ENCODE peak calls at places on chromosomes 16 and 17, in eight cellular contexts. One of them, this sample, is unnamed.

GRCh38 chr16:85136213-85136704 is 24.0 kb upstream of the CIBAR2 start:
- DNase-seq in cardiac septum: no peak
- DNase-seq in cortex of kidney: no peak
- DNase-seq in H1: no peak
- DNase-seq in cardiac fibroblast: peak
- DNase-seq in M059J: peak
- DNase-seq in erythroblast: no peak
- DNase-seq in CD8-positive, alpha-beta memory T cell: no peak
- DNase-seq in this sample: peak

GRCh38 chr17:81870155-81870977 is 771 bp downstream of the ARHGDIA start:
- DNase-seq in M059J: peak
- DNase-seq in cortex of kidney: no peak
- DNase-seq in cardiac fibroblast: peak
- DNase-seq in H1: peak
- DNase-seq in CD8-positive, alpha-beta memory T cell: peak
- DNase-seq in cardiac septum: no peak
- DNase-seq in erythroblast: peak
- DNase-seq in this sample: peak

GRCh38 chr17:80860703-80861359 is 130.8 kb upstream of the CHMP6 start:
- DNase-seq in cardiac septum: no peak
- DNase-seq in cardiac fibroblast: no peak
- DNase-seq in M059J: no peak
- DNase-seq in cortex of kidney: no peak
- DNase-seq in erythroblast: no peak
- DNase-seq in H1: no peak
- DNase-seq in CD8-positive, alpha-beta memory T cell: no peak
- DNase-seq in this sample: no peak

GRCh38 chr17:48219605-48220004 is 112.0 kb downstream of the SNX11 start:
- DNase-seq in CD8-positive, alpha-beta memory T cell: no peak
- DNase-seq in cardiac fibroblast: no peak
- DNase-seq in cortex of kidney: no peak
- DNase-seq in erythroblast: peak
- DNase-seq in M059J: no peak
- DNase-seq in H1: no peak
- DNase-seq in cardiac septum: no peak
- DNase-seq in this sample: peak

GRCh38 chr16:67939507-67940435 is 3.1 kb upstream of the PSMB10 start:
- DNase-seq in cortex of kidney: no peak
- DNase-seq in H1: no peak
- DNase-seq in cardiac septum: no peak
- DNase-seq in cardiac fibroblast: no peak
- DNase-seq in erythroblast: no peak
- DNase-seq in M059J: no peak
- DNase-seq in CD8-positive, alpha-beta memory T cell: peak
- DNase-seq in this sample: no peak

GRCh38 chr16:2675714-2676113 is 6.6 kb upstream of the KCTD5 start:
- DNase-seq in cardiac fibroblast: peak
- DNase-seq in erythroblast: no peak
- DNase-seq in cardiac septum: no peak
- DNase-seq in M059J: peak
- DNase-seq in cortex of kidney: no peak
- DNase-seq in CD8-positive, alpha-beta memory T cell: no peak
- DNase-seq in H1: no peak
- DNase-seq in this sample: no peak

GRCh38 chr17:57481901-57482300 is 225.6 kb downstream of the MSI2 start:
- DNase-seq in cardiac septum: no peak
- DNase-seq in cardiac fibroblast: peak
- DNase-seq in cortex of kidney: no peak
- DNase-seq in M059J: peak
- DNase-seq in CD8-positive, alpha-beta memory T cell: no peak
- DNase-seq in erythroblast: peak
- DNase-seq in H1: no peak
- DNase-seq in this sample: peak

GRCh38 chr17:78378225-78379133 is at the start of gene PGS1:
- DNase-seq in cortex of kidney: no peak
- DNase-seq in erythroblast: peak
- DNase-seq in M059J: peak
- DNase-seq in cardiac septum: peak
- DNase-seq in CD8-positive, alpha-beta memory T cell: peak
- DNase-seq in H1: peak
- DNase-seq in cardiac fibroblast: peak
- DNase-seq in this sample: peak

GRCh38 chr17:1997587-1998425 is 27.3 kb downstream of the RTN4RL1 start:
- DNase-seq in cardiac septum: no peak
- DNase-seq in CD8-positive, alpha-beta memory T cell: no peak
- DNase-seq in erythroblast: no peak
- DNase-seq in cortex of kidney: no peak
- DNase-seq in H1: peak
- DNase-seq in M059J: no peak
- DNase-seq in cardiac fibroblast: no peak
- DNase-seq in this sample: no peak

GRCh38 chr16:66927012-66927436 is 1.7 kb upstream of the RRAD start:
- DNase-seq in cardiac fibroblast: peak
- DNase-seq in cortex of kidney: no peak
- DNase-seq in H1: no peak
- DNase-seq in cardiac septum: no peak
- DNase-seq in CD8-positive, alpha-beta memory T cell: no peak
- DNase-seq in M059J: peak
- DNase-seq in erythroblast: peak
- DNase-seq in this sample: peak

GRCh38 chr17:31663576-31663975 is 195.5 kb downstream of the COPRS start:
- DNase-seq in M059J: no peak
- DNase-seq in cardiac fibroblast: peak
- DNase-seq in cardiac septum: no peak
- DNase-seq in erythroblast: no peak
- DNase-seq in cortex of kidney: no peak
- DNase-seq in CD8-positive, alpha-beta memory T cell: no peak
- DNase-seq in H1: no peak
- DNase-seq in this sample: peak

GRCh38 chr17:67372751-67373150 is 4.3 kb upstream of the PITPNC1 start:
- DNase-seq in cardiac septum: no peak
- DNase-seq in CD8-positive, alpha-beta memory T cell: no peak
- DNase-seq in M059J: peak
- DNase-seq in cortex of kidney: no peak
- DNase-seq in cardiac fibroblast: peak
- DNase-seq in erythroblast: no peak
- DNase-seq in H1: no peak
- DNase-seq in this sample: no peak

GRCh38 chr16:67326472-67327309 is at the start of the genes KCTD19 and LRRC36:
- DNase-seq in M059J: peak
- DNase-seq in erythroblast: peak
- DNase-seq in cardiac septum: no peak
- DNase-seq in cardiac fibroblast: no peak
- DNase-seq in H1: peak
- DNase-seq in cortex of kidney: no peak
- DNase-seq in CD8-positive, alpha-beta memory T cell: peak
- DNase-seq in this sample: peak

GRCh38 chr17:61280851-61281250 is 118.8 kb upstream of the TBX2 start:
- DNase-seq in H1: no peak
- DNase-seq in CD8-positive, alpha-beta memory T cell: no peak
- DNase-seq in erythroblast: no peak
- DNase-seq in M059J: no peak
- DNase-seq in cortex of kidney: no peak
- DNase-seq in cardiac fibroblast: no peak
- DNase-seq in cardiac septum: no peak
- DNase-seq in this sample: no peak

GRCh38 chr17:4678448-4679026 is 25.4 kb downstream of the PELP1 start:
- DNase-seq in cortex of kidney: no peak
- DNase-seq in CD8-positive, alpha-beta memory T cell: no peak
- DNase-seq in H1: no peak
- DNase-seq in erythroblast: peak
- DNase-seq in M059J: peak
- DNase-seq in cardiac septum: no peak
- DNase-seq in cardiac fibroblast: peak
- DNase-seq in this sample: peak

GRCh38 chr16:83205896-83206295 is 579.1 kb downstream of the CDH13 start:
- DNase-seq in erythroblast: no peak
- DNase-seq in M059J: peak
- DNase-seq in cardiac fibroblast: peak
- DNase-seq in cortex of kidney: no peak
- DNase-seq in CD8-positive, alpha-beta memory T cell: no peak
- DNase-seq in H1: no peak
- DNase-seq in cardiac septum: no peak
- DNase-seq in this sample: no peak

GRCh38 chr16:11673091-11674000 is 5.1 kb downstream of the SNN start:
- DNase-seq in cardiac fibroblast: no peak
- DNase-seq in M059J: no peak
- DNase-seq in erythroblast: no peak
- DNase-seq in cardiac septum: no peak
- DNase-seq in cortex of kidney: no peak
- DNase-seq in H1: no peak
- DNase-seq in CD8-positive, alpha-beta memory T cell: no peak
- DNase-seq in this sample: no peak

GRCh38 chr17:58335061-58335731 is 6.6 kb upstream of the TSPOAP1 start:
- DNase-seq in cardiac fibroblast: no peak
- DNase-seq in cardiac septum: peak
- DNase-seq in erythroblast: peak
- DNase-seq in CD8-positive, alpha-beta memory T cell: no peak
- DNase-seq in M059J: no peak
- DNase-seq in H1: no peak
- DNase-seq in cortex of kidney: no peak
- DNase-seq in this sample: peak

GRCh38 chr16:81523387-81524115 is 78.9 kb downstream of the CMIP start:
- DNase-seq in cardiac septum: no peak
- DNase-seq in cardiac fibroblast: peak
- DNase-seq in erythroblast: no peak
- DNase-seq in M059J: peak
- DNase-seq in H1: no peak
- DNase-seq in cortex of kidney: no peak
- DNase-seq in CD8-positive, alpha-beta memory T cell: peak
- DNase-seq in this sample: no peak

GRCh38 chr16:70374213-70374612 is 27.5 kb downstream of the DDX19A start:
- DNase-seq in cardiac septum: no peak
- DNase-seq in erythroblast: no peak
- DNase-seq in M059J: no peak
- DNase-seq in cortex of kidney: no peak
- DNase-seq in CD8-positive, alpha-beta memory T cell: no peak
- DNase-seq in H1: no peak
- DNase-seq in cardiac fibroblast: no peak
- DNase-seq in this sample: no peak

GRCh38 chr17:82598256-82599011 is 49.8 kb downstream of the WDR45B start:
- DNase-seq in M059J: peak
- DNase-seq in CD8-positive, alpha-beta memory T cell: no peak
- DNase-seq in erythroblast: no peak
- DNase-seq in cardiac septum: no peak
- DNase-seq in cortex of kidney: no peak
- DNase-seq in cardiac fibroblast: peak
- DNase-seq in H1: no peak
- DNase-seq in this sample: no peak

GRCh38 chr16:129075-129474 is 9.4 kb downstream of the NPRL3 start:
- DNase-seq in M059J: no peak
- DNase-seq in H1: no peak
- DNase-seq in cardiac fibroblast: no peak
- DNase-seq in CD8-positive, alpha-beta memory T cell: no peak
- DNase-seq in cortex of kidney: no peak
- DNase-seq in erythroblast: no peak
- DNase-seq in cardiac septum: no peak
- DNase-seq in this sample: no peak

GRCh38 chr16:89827383-89828198 is 684 bp upstream of the SPIRE2 start:
- DNase-seq in erythroblast: peak
- DNase-seq in M059J: peak
- DNase-seq in cardiac septum: no peak
- DNase-seq in H1: peak
- DNase-seq in cardiac fibroblast: peak
- DNase-seq in CD8-positive, alpha-beta memory T cell: no peak
- DNase-seq in cortex of kidney: no peak
- DNase-seq in this sample: peak

GRCh38 chr17:44113868-44114840 is 9.3 kb downstream of the HDAC5 start:
- DNase-seq in H1: no peak
- DNase-seq in cortex of kidney: no peak
- DNase-seq in erythroblast: no peak
- DNase-seq in cardiac septum: no peak
- DNase-seq in M059J: no peak
- DNase-seq in CD8-positive, alpha-beta memory T cell: no peak
- DNase-seq in cardiac fibroblast: no peak
- DNase-seq in this sample: no peak

GRCh38 chr16:84768061-84768797 is 51.6 kb upstream of the CRISPLD2 start:
- DNase-seq in CD8-positive, alpha-beta memory T cell: no peak
- DNase-seq in cardiac fibroblast: no peak
- DNase-seq in M059J: no peak
- DNase-seq in cardiac septum: no peak
- DNase-seq in erythroblast: no peak
- DNase-seq in cortex of kidney: no peak
- DNase-seq in H1: no peak
- DNase-seq in this sample: no peak

GRCh38 chr17:72136692-72137550 is 16.1 kb downstream of the SOX9 start:
- DNase-seq in cortex of kidney: no peak
- DNase-seq in cardiac septum: no peak
- DNase-seq in erythroblast: no peak
- DNase-seq in CD8-positive, alpha-beta memory T cell: no peak
- DNase-seq in M059J: peak
- DNase-seq in cardiac fibroblast: peak
- DNase-seq in H1: no peak
- DNase-seq in this sample: no peak

GRCh38 chr16:88655733-88656281 is 5.0 kb upstream of the CYBA start:
- DNase-seq in erythroblast: no peak
- DNase-seq in CD8-positive, alpha-beta memory T cell: no peak
- DNase-seq in H1: no peak
- DNase-seq in cardiac septum: no peak
- DNase-seq in M059J: no peak
- DNase-seq in cortex of kidney: no peak
- DNase-seq in cardiac fibroblast: no peak
- DNase-seq in this sample: no peak

GRCh38 chr16:54326266-54326662 is 39.7 kb upstream of the IRX3 start:
- DNase-seq in cortex of kidney: no peak
- DNase-seq in cardiac septum: no peak
- DNase-seq in H1: no peak
- DNase-seq in cardiac fibroblast: peak
- DNase-seq in M059J: peak
- DNase-seq in CD8-positive, alpha-beta memory T cell: no peak
- DNase-seq in erythroblast: no peak
- DNase-seq in this sample: no peak

GRCh38 chr17:43627657-43628650 is 33.8 kb downstream of the MEOX1 start:
- DNase-seq in M059J: no peak
- DNase-seq in erythroblast: no peak
- DNase-seq in cardiac septum: no peak
- DNase-seq in cardiac fibroblast: no peak
- DNase-seq in CD8-positive, alpha-beta memory T cell: no peak
- DNase-seq in cortex of kidney: no peak
- DNase-seq in H1: no peak
- DNase-seq in this sample: no peak

This sample was measured in OCI-M1.